ENCODE peak calls at places on chromosomes 13 and 19, in nine cellular contexts. G, O, F, B, L, A, V, S and Y are unnamed samples.
A peak's percentile ranks its signal among the peaks of the same experiment; 100 is the strongest.

GRCh38 chr13:90683711-90684131 is 663.8 kb upstream of the MIR17HG start:
- DNase-seq in G (no peak), O (no peak), F (no peak), B (no peak), L (no peak), A (peak; percentile 45), V (no peak), S (no peak), Y (no peak)

GRCh38 chr19:3494559-3494958 is 5.9 kb downstream of the DOHH start:
- DNase-seq in G (no peak), O (peak; percentile 66), F (no peak), B (no peak), L (no peak), A (no peak), V (no peak), S (no peak), Y (no peak)

GRCh38 chr19:44809856-44810554 is 1.1 kb downstream of the BCAM start:
- DNase-seq in G (no peak), O (no peak), F (peak; percentile 80), B (no peak), L (no peak), A (no peak), V (no peak), S (peak; percentile 13), Y (no peak)

GRCh38 chr13:112447306-112447705 is 71.2 kb downstream of the SPACA7 start:
- DNase-seq in G (no peak), O (no peak), F (no peak), B (no peak), L (no peak), A (no peak), V (no peak), S (no peak), Y (no peak)

GRCh38 chr13:97282705-97283104 is 60.6 kb downstream of the MBNL2 start:
- DNase-seq in G (no peak), O (no peak), F (no peak), B (no peak), L (no peak), A (no peak), V (no peak), S (no peak), Y (no peak)

GRCh38 chr19:49849433-49850220 is 1.3 kb upstream of the PTOV1 start:
- DNase-seq in G (no peak), O (no peak), F (no peak), B (no peak), L (no peak), A (no peak), V (no peak), S (no peak), Y (no peak)

GRCh38 chr19:43784251-43784980 is 3.6 kb upstream of the KCNN4 start:
- DNase-seq in G (no peak), O (peak; percentile 67), F (peak; percentile 98), B (no peak), L (no peak), A (peak; percentile 72), V (peak; percentile 78), S (peak; percentile 44), Y (no peak)

GRCh38 chr19:21839966-21840365 is 4.0 kb upstream of the ZNF43 start:
- DNase-seq in G (no peak), O (no peak), F (no peak), B (no peak), L (no peak), A (no peak), V (no peak), S (no peak), Y (no peak)

GRCh38 chr19:57825501-57825900 is 4.6 kb upstream of the ZNF587B start:
- DNase-seq in G (no peak), O (no peak), F (peak; percentile 39), B (no peak), L (no peak), A (peak; percentile 32), V (no peak), S (no peak), Y (no peak)

GRCh38 chr19:46435009-46435408 is 6.3 kb upstream of the PNMA8C start:
- DNase-seq in G (no peak), O (no peak), F (peak; percentile 58), B (no peak), L (no peak), A (no peak), V (no peak), S (no peak), Y (no peak)

GRCh38 chr19:7382694-7383093 is 34.0 kb downstream of the ARHGEF18 start:
- DNase-seq in G (no peak), O (no peak), F (no peak), B (no peak), L (no peak), A (no peak), V (no peak), S (no peak), Y (no peak)

GRCh38 chr19:7386769-7387168 is 38.0 kb downstream of the ARHGEF18 start:
- DNase-seq in G (no peak), O (no peak), F (no peak), B (no peak), L (no peak), A (no peak), V (no peak), S (no peak), Y (no peak)

GRCh38 chr19:7383284-7383683 is 34.5 kb downstream of the ARHGEF18 start:
- DNase-seq in G (no peak), O (no peak), F (no peak), B (no peak), L (no peak), A (no peak), V (no peak), S (no peak), Y (no peak)

GRCh38 chr19:7385062-7385461 is 36.3 kb downstream of the ARHGEF18 start:
- DNase-seq in G (no peak), O (no peak), F (no peak), B (no peak), L (no peak), A (no peak), V (no peak), S (no peak), Y (no peak)

DNA sequence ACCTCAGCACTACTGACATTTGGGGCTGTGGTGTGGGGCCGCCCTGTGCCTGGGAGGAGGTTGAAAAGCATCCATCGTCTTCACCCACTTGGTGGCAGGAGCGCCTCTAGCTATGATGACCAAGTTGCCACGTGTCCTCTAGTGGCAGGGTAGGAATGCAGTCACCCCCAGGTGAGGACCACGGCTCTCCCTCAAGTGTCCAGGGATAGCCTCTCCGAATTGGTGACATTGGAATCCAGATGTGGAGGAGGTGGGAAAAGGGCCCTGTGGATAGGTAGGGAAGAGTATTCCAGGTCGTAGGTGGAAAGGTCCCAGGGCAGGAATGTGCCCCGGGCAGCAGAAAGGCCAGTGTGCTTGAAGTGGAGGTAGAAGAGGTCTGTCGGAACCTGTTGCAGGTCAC is 37.6 kb downstream of the ARHGEF18 start:
- DNase-seq in G (no peak), O (no peak), F (no peak), B (no peak), L (no peak), A (no peak), V (no peak), S (no peak), Y (no peak)
- TF ChIP-seq CTCF in G (no peak), O (no peak), F (no peak), B (no peak), L (no peak), A (no peak), V (no peak), S (no peak), Y (no peak)

GRCh38 chr19:16536130-16536529 is 6.1 kb downstream of the CHERP start:
- DNase-seq in G (no peak), O (no peak), F (peak; percentile 80), B (no peak), L (no peak), A (no peak), V (no peak), S (no peak), Y (no peak)
- TF ChIP-seq CTCF in G (no peak), O (no peak), F (no peak), B (no peak), L (no peak), A (no peak), V (no peak), S (no peak), Y (no peak)

GRCh38 chr19:5137571-5138124 is 168.7 kb downstream of the KDM4B start:
- DNase-seq in G (no peak), O (no peak), F (no peak), B (no peak), L (no peak), A (no peak), V (no peak), S (no peak), Y (no peak)

GRCh38 chr19:5137114-5137513 is 168.2 kb downstream of the KDM4B start:
- DNase-seq in G (no peak), O (no peak), F (no peak), B (no peak), L (no peak), A (no peak), V (no peak), S (no peak), Y (no peak)

GRCh38 chr19:5141278-5141925 is 172.5 kb downstream of the KDM4B start:
- DNase-seq in G (no peak), O (no peak), F (peak; percentile 99), B (no peak), L (no peak), A (peak; percentile 50), V (no peak), S (no peak), Y (no peak)

GRCh38 chr19:5136060-5136855 is 167.3 kb downstream of the KDM4B start:
- DNase-seq in G (no peak), O (no peak), F (no peak), B (no peak), L (no peak), A (no peak), V (no peak), S (no peak), Y (no peak)

GRCh38 chr19:5138606-5139594 is 170.0 kb downstream of the KDM4B start:
- DNase-seq in G (no peak), O (no peak), F (peak; percentile 99), B (no peak), L (no peak), A (peak; percentile 95), V (no peak), S (peak; percentile 82), Y (no peak)
- TF ChIP-seq CTCF in G (no peak), O (no peak), F (no peak), B (no peak), L (no peak), A (peak; percentile 18), V (no peak), S (peak; percentile 7), Y (no peak)

GRCh38 chr19:14061081-14061749 is 661 bp downstream of the PALM3 start:
- DNase-seq in G (no peak), O (no peak), F (peak; percentile 48), B (no peak), L (no peak), A (peak; percentile 44), V (no peak), S (no peak), Y (no peak)

GRCh38 chr19:14059652-14060155 is 2.2 kb downstream of the PALM3 start:
- DNase-seq in G (no peak), O (no peak), F (peak; percentile 64), B (no peak), L (no peak), A (no peak), V (no peak), S (no peak), Y (no peak)

GRCh38 chr19:14063100-14063499 is 1.2 kb upstream of the PALM3 start:
- DNase-seq in G (no peak), O (no peak), F (peak; percentile 63), B (no peak), L (no peak), A (peak; percentile 11), V (no peak), S (no peak), Y (no peak)

GRCh38 chr19:14062558-14062855 is 631 bp upstream of the PALM3 start:
- DNase-seq in G (no peak), O (no peak), F (no peak), B (no peak), L (no peak), A (no peak), V (no peak), S (no peak), Y (no peak)

GRCh38 chr19:14061751-14062557 is at the start of gene PALM3:
- DNase-seq in G (no peak), O (peak; percentile 34), F (peak; percentile 80), B (no peak), L (no peak), A (no peak), V (no peak), S (no peak), Y (no peak)
- TF ChIP-seq CTCF in G (no peak), O (no peak), F (no peak), B (no peak), L (no peak), A (no peak), V (no peak), S (no peak), Y (no peak)